ENCODE peak calls at places on chromosomes 3 and 15, in seven cellular contexts. One of them, this sample, is unnamed. For H3K4me1, the result is how much of the 10 kb centered on the place peaks cover.

GRCh38 chr3:72274511-72275295 is 489.8 kb upstream of the PROK2 start:
- DNase-seq in naive thymus-derived CD4-positive, alpha-beta T cell: no peak
- DNase-seq in left lung: no peak
- DNase-seq in DND-41: peak
- DNase-seq in right lobe of liver: peak
- DNase-seq in IMR-90: peak
- DNase-seq in fibroblast of lung: peak
- DNase-seq in this sample: no peak

GRCh38 chr15:22980189-22981136 is at the start of gene CYFIP1:
- DNase-seq in naive thymus-derived CD4-positive, alpha-beta T cell: no peak
- DNase-seq in DND-41: no peak
- DNase-seq in left lung: peak
- DNase-seq in IMR-90: peak
- DNase-seq in right lobe of liver: peak
- DNase-seq in fibroblast of lung: peak
- DNase-seq in this sample: peak

GRCh38 chr3:31170932-31171670 is 276.6 kb upstream of the GADL1 start:
- DNase-seq in IMR-90: peak
- DNase-seq in naive thymus-derived CD4-positive, alpha-beta T cell: no peak
- DNase-seq in right lobe of liver: no peak
- DNase-seq in left lung: no peak
- DNase-seq in DND-41: no peak
- DNase-seq in fibroblast of lung: peak
- DNase-seq in this sample: no peak

GRCh38 chr3:38119248-38119544 is 17.7 kb downstream of the ACAA1 start:
- DNase-seq in left lung: no peak
- DNase-seq in fibroblast of lung: no peak
- DNase-seq in right lobe of liver: no peak
- DNase-seq in DND-41: no peak
- DNase-seq in IMR-90: no peak
- DNase-seq in naive thymus-derived CD4-positive, alpha-beta T cell: no peak
- DNase-seq in this sample: no peak

GRCh38 chr3:188431553-188431952 is 277.6 kb downstream of the LPP start:
- DNase-seq in right lobe of liver: no peak
- DNase-seq in DND-41: no peak
- DNase-seq in left lung: no peak
- DNase-seq in fibroblast of lung: peak
- DNase-seq in naive thymus-derived CD4-positive, alpha-beta T cell: no peak
- DNase-seq in IMR-90: peak
- DNase-seq in this sample: no peak

GRCh38 chr15:66108483-66109270 is 144.9 kb downstream of the MEGF11 start:
- DNase-seq in IMR-90: no peak
- DNase-seq in fibroblast of lung: no peak
- DNase-seq in DND-41: no peak
- DNase-seq in left lung: no peak
- DNase-seq in naive thymus-derived CD4-positive, alpha-beta T cell: no peak
- DNase-seq in right lobe of liver: peak
- DNase-seq in this sample: no peak

GRCh38 chr3:120506828-120507774 is 56.3 kb upstream of the FSTL1 start:
- DNase-seq in DND-41: peak
- DNase-seq in left lung: no peak
- DNase-seq in IMR-90: peak
- DNase-seq in fibroblast of lung: peak
- DNase-seq in naive thymus-derived CD4-positive, alpha-beta T cell: no peak
- DNase-seq in right lobe of liver: no peak
- DNase-seq in this sample: no peak

GRCh38 chr3:79421273-79421672 is 346.5 kb downstream of the ROBO1 start:
- DNase-seq in right lobe of liver: no peak
- DNase-seq in naive thymus-derived CD4-positive, alpha-beta T cell: no peak
- DNase-seq in DND-41: no peak
- DNase-seq in left lung: peak
- DNase-seq in fibroblast of lung: no peak
- DNase-seq in IMR-90: no peak
- DNase-seq in this sample: no peak

GRCh38 chr3:139323146-139323545 is 20.7 kb upstream of the MRPS22 start:
- DNase-seq in naive thymus-derived CD4-positive, alpha-beta T cell: no peak
- DNase-seq in fibroblast of lung: no peak
- DNase-seq in right lobe of liver: no peak
- DNase-seq in IMR-90: no peak
- DNase-seq in left lung: no peak
- DNase-seq in DND-41: no peak
- DNase-seq in this sample: no peak

GRCh38 chr3:133532951-133533350 is 40.5 kb upstream of the CDV3 start:
- DNase-seq in naive thymus-derived CD4-positive, alpha-beta T cell: no peak
- DNase-seq in IMR-90: peak
- DNase-seq in DND-41: no peak
- DNase-seq in fibroblast of lung: peak
- DNase-seq in right lobe of liver: no peak
- DNase-seq in left lung: no peak
- DNase-seq in this sample: no peak

GRCh38 chr3:50487181-50487580 is 16.3 kb downstream of the CACNA2D2 start:
- DNase-seq in IMR-90: no peak
- DNase-seq in fibroblast of lung: no peak
- DNase-seq in left lung: no peak
- DNase-seq in right lobe of liver: no peak
- DNase-seq in naive thymus-derived CD4-positive, alpha-beta T cell: no peak
- DNase-seq in DND-41: no peak
- DNase-seq in this sample: no peak

GRCh38 chr3:35383216-35383615 is 256.1 kb upstream of the ARPP21 start:
- DNase-seq in fibroblast of lung: no peak
- DNase-seq in naive thymus-derived CD4-positive, alpha-beta T cell: no peak
- DNase-seq in left lung: no peak
- DNase-seq in DND-41: no peak
- DNase-seq in IMR-90: no peak
- DNase-seq in right lobe of liver: no peak
- DNase-seq in this sample: no peak

GRCh38 chr15:75532413-75533250 is 46.5 kb downstream of the PTPN9 start:
- DNase-seq in right lobe of liver: peak
- DNase-seq in IMR-90: peak
- DNase-seq in left lung: no peak
- DNase-seq in naive thymus-derived CD4-positive, alpha-beta T cell: no peak
- DNase-seq in DND-41: no peak
- DNase-seq in fibroblast of lung: peak
- DNase-seq in this sample: peak

GRCh38 chr15:39191871-39192281 is 389.0 kb upstream of the THBS1 start:
- DNase-seq in left lung: no peak
- DNase-seq in fibroblast of lung: no peak
- DNase-seq in right lobe of liver: no peak
- DNase-seq in naive thymus-derived CD4-positive, alpha-beta T cell: no peak
- DNase-seq in IMR-90: peak
- DNase-seq in DND-41: no peak
- DNase-seq in this sample: no peak

GRCh38 chr15:95024388-95024787 is 793.0 kb downstream of the MCTP2 start:
- DNase-seq in right lobe of liver: no peak
- DNase-seq in DND-41: no peak
- DNase-seq in IMR-90: peak
- DNase-seq in fibroblast of lung: peak
- DNase-seq in naive thymus-derived CD4-positive, alpha-beta T cell: no peak
- DNase-seq in left lung: no peak
- DNase-seq in this sample: no peak

GRCh38 chr3:101995371-101996046 is 146.2 kb downstream of the NFKBIZ start:
- DNase-seq in right lobe of liver: no peak
- DNase-seq in DND-41: no peak
- DNase-seq in left lung: no peak
- DNase-seq in naive thymus-derived CD4-positive, alpha-beta T cell: no peak
- DNase-seq in fibroblast of lung: no peak
- DNase-seq in IMR-90: peak
- DNase-seq in this sample: no peak

GRCh38 chr15:96412919-96413231 is 82.4 kb downstream of the NR2F2 start:
- DNase-seq in right lobe of liver: no peak
- DNase-seq in fibroblast of lung: no peak
- DNase-seq in left lung: no peak
- DNase-seq in DND-41: no peak
- DNase-seq in IMR-90: no peak
- DNase-seq in naive thymus-derived CD4-positive, alpha-beta T cell: no peak
- DNase-seq in this sample: no peak

DNA sequence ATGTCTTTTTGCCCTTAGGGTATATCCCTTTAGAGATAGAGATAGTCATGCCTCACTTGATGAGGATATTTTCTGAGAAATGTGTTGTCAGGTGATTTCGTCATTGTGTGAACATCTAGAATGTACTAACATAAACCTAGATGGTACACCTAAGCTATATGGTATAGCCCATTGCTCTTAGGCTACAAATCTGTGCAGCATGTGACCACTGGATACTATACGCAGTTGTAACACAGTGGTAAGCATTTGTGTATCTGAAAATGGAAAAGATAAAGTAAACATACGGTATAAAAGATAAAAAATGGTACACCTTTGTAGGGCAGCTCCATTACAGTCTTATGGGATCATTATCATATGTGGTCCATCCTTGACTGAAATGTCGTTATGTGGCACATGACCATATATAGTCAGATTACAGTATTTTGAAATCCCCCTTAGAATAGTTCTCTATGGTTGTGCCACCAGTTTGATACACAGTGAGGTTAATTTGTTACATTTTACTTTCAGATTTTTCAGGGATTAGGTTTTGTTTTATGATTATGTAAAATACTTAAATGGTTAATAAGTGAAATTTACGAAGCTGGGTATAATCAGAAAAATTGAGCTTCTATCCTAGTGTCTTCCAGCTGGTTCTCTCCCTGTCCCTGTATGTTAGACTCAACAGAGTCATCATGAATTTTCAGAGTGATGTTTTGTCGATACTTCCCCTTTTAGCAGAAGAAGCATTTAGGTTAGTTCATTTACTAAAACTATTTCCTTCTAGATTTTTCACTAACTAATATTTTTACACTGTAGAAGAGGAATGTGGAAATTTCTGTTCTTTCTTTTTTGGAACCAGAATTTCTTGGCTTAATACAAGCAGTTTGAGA is 12.8 kb downstream of the SETD5 start:
- DNase-seq in right lobe of liver: no peak
- DNase-seq in naive thymus-derived CD4-positive, alpha-beta T cell: no peak
- DNase-seq in left lung: no peak
- DNase-seq in DND-41: no peak
- DNase-seq in fibroblast of lung: no peak
- DNase-seq in IMR-90: no peak
- DNase-seq in this sample: no peak
- H3K4me1 ChIP-seq in right lobe of liver: under half
- H3K4me1 ChIP-seq in naive thymus-derived CD4-positive, alpha-beta T cell: under half
- H3K4me1 ChIP-seq in left lung: half or more
- H3K4me1 ChIP-seq in DND-41: under half
- H3K4me1 ChIP-seq in fibroblast of lung: under half
- H3K4me1 ChIP-seq in IMR-90: under half
- H3K4me1 ChIP-seq in this sample: half or more

GRCh38 chr15:90882781-90883525 is 1.4 kb upstream of the FES start:
- DNase-seq in naive thymus-derived CD4-positive, alpha-beta T cell: no peak
- DNase-seq in fibroblast of lung: no peak
- DNase-seq in IMR-90: no peak
- DNase-seq in left lung: peak
- DNase-seq in DND-41: no peak
- DNase-seq in right lobe of liver: peak
- DNase-seq in this sample: no peak
- H3K4me1 ChIP-seq in naive thymus-derived CD4-positive, alpha-beta T cell: under half
- H3K4me1 ChIP-seq in fibroblast of lung: under half
- H3K4me1 ChIP-seq in IMR-90: under half
- H3K4me1 ChIP-seq in left lung: under half
- H3K4me1 ChIP-seq in DND-41: under half
- H3K4me1 ChIP-seq in right lobe of liver: under half
- H3K4me1 ChIP-seq in this sample: under half

GRCh38 chr3:159802864-159803263 is 185.8 kb upstream of the IL12A start:
- DNase-seq in left lung: no peak
- DNase-seq in DND-41: no peak
- DNase-seq in IMR-90: no peak
- DNase-seq in right lobe of liver: no peak
- DNase-seq in naive thymus-derived CD4-positive, alpha-beta T cell: no peak
- DNase-seq in fibroblast of lung: no peak
- DNase-seq in this sample: no peak

GRCh38 chr3:159798951-159799350 is 189.7 kb upstream of the IL12A start:
- DNase-seq in left lung: no peak
- DNase-seq in IMR-90: peak
- DNase-seq in DND-41: no peak
- DNase-seq in naive thymus-derived CD4-positive, alpha-beta T cell: no peak
- DNase-seq in right lobe of liver: no peak
- DNase-seq in fibroblast of lung: no peak
- DNase-seq in this sample: no peak

GRCh38 chr3:159803444-159803843 is 185.2 kb upstream of the IL12A start:
- DNase-seq in IMR-90: peak
- DNase-seq in naive thymus-derived CD4-positive, alpha-beta T cell: no peak
- DNase-seq in right lobe of liver: no peak
- DNase-seq in left lung: no peak
- DNase-seq in fibroblast of lung: peak
- DNase-seq in DND-41: no peak
- DNase-seq in this sample: no peak

GRCh38 chr3:159797771-159798170 is 190.9 kb upstream of the IL12A start:
- DNase-seq in DND-41: no peak
- DNase-seq in left lung: no peak
- DNase-seq in right lobe of liver: no peak
- DNase-seq in naive thymus-derived CD4-positive, alpha-beta T cell: no peak
- DNase-seq in IMR-90: no peak
- DNase-seq in fibroblast of lung: no peak
- DNase-seq in this sample: no peak

GRCh38 chr3:159800434-159801121 is 188.1 kb upstream of the IL12A start:
- DNase-seq in naive thymus-derived CD4-positive, alpha-beta T cell: no peak
- DNase-seq in DND-41: no peak
- DNase-seq in right lobe of liver: no peak
- DNase-seq in left lung: no peak
- DNase-seq in IMR-90: no peak
- DNase-seq in fibroblast of lung: no peak
- DNase-seq in this sample: no peak
- H3K4me1 ChIP-seq in naive thymus-derived CD4-positive, alpha-beta T cell: under half
- H3K4me1 ChIP-seq in DND-41: under half
- H3K4me1 ChIP-seq in right lobe of liver: under half
- H3K4me1 ChIP-seq in left lung: under half
- H3K4me1 ChIP-seq in IMR-90: under half
- H3K4me1 ChIP-seq in fibroblast of lung: under half
- H3K4me1 ChIP-seq in this sample: half or more

GRCh38 chr3:53240989-53241972 is 14.5 kb downstream of the TKT start:
- DNase-seq in fibroblast of lung: no peak
- DNase-seq in DND-41: no peak
- DNase-seq in IMR-90: no peak
- DNase-seq in naive thymus-derived CD4-positive, alpha-beta T cell: no peak
- DNase-seq in right lobe of liver: no peak
- DNase-seq in left lung: peak
- DNase-seq in this sample: no peak
- H3K4me1 ChIP-seq in fibroblast of lung: under half
- H3K4me1 ChIP-seq in DND-41: under half
- H3K4me1 ChIP-seq in IMR-90: under half
- H3K4me1 ChIP-seq in naive thymus-derived CD4-positive, alpha-beta T cell: under half
- H3K4me1 ChIP-seq in right lobe of liver: under half
- H3K4me1 ChIP-seq in left lung: half or more
- H3K4me1 ChIP-seq in this sample: under half

This sample was measured in thoracic aorta.